ENCODE peak calls at places on chromosome 17, in six cellular contexts. D is uterus, N is osteocyte, G is AG10803, B is A549, C is fibroblast of mammary gland. E is an unnamed sample.

GRCh38 chr17:38674013-38674748 is 576 bp downstream of the EPOP start:
- DNase-seq in G (no peak), N (no peak), C (no peak), B (peak; percentile 51), D (no peak), E (no peak)

GRCh38 chr17:29571486-29571882 is 3.0 kb downstream of the TP53I13 start:
- DNase-seq in B (no peak), D (no peak), N (no peak), C (no peak), G (no peak), E (no peak)

GRCh38 chr17:48374650-48375230 is 55.3 kb downstream of the SKAP1 start:
- DNase-seq in B (peak; percentile 74), N (no peak), G (no peak), C (peak; percentile 8), D (no peak), E (no peak)

GRCh38 chr17:30273373-30273772 is 18.4 kb downstream of the BLMH start:
- DNase-seq in C (peak; percentile 53), D (no peak), G (no peak), B (no peak), N (no peak), E (no peak)

GRCh38 chr17:78600181-78600651 is 23.0 kb upstream of the DNAH17 start:
- DNase-seq in N (no peak), G (peak; percentile 37), C (peak; percentile 28), D (no peak), B (peak; percentile 67), E (no peak)

GRCh38 chr17:22374741-22375140 is 682.4 kb downstream of the KCNJ18 start:
- DNase-seq in B (no peak), C (no peak), G (no peak), D (no peak), N (no peak), E (no peak)

GRCh38 chr17:43530303-43531081 is 15.6 kb downstream of the ETV4 start:
- DNase-seq in D (peak; percentile 74), G (peak; percentile 72), B (no peak), C (peak; percentile 89), N (peak; percentile 89), E (peak; percentile 79)

GRCh38 chr17:17661134-17661533 is 20.1 kb upstream of the RAI1 start:
- DNase-seq in D (no peak), N (no peak), G (no peak), B (no peak), C (no peak), E (no peak)

GRCh38 chr17:31089461-31089860 is 5.3 kb upstream of the NF1 start:
- DNase-seq in G (no peak), B (no peak), D (no peak), C (no peak), N (no peak), E (no peak)

GRCh38 chr17:73695035-73695738 is 50.9 kb upstream of the SDK2 start:
- DNase-seq in G (no peak), D (no peak), C (no peak), N (peak; percentile 51), B (no peak), E (no peak)

GRCh38 chr17:73696251-73696650 is 52.0 kb upstream of the SDK2 start:
- DNase-seq in N (no peak), G (no peak), D (no peak), C (no peak), B (no peak), E (no peak)

GRCh38 chr17:73698966-73699365 is 54.7 kb upstream of the SDK2 start:
- DNase-seq in C (no peak), G (no peak), N (no peak), B (no peak), D (no peak), E (no peak)

GRCh38 chr17:73694491-73694890 is 50.2 kb upstream of the SDK2 start:
- DNase-seq in C (no peak), D (no peak), N (peak; percentile 60), G (no peak), B (no peak), E (no peak)

DNA sequence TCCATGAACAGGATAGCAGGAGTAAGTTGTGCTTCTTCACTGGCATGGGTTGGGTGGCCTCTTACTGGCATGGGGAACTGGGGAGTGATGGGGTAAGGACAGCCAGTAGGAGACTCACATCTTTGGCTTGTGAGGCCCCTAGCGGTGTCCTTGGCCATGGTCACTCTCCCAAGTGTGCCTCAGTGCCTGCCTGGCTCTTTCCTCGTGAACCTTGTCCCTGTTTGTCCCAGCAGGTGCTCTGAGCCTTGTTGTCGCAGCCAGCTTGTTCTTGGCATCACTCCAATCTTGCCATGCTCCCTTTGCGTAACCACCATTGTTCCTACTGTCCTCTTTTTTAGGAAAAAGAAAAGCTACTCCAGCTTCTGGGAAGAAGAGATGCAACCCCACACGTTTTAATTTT is 53.6 kb upstream of the SDK2 start:
- DNase-seq in D (no peak), G (no peak), B (no peak), N (no peak), C (no peak), E (no peak)
- TF ChIP-seq CTCF in D (no peak), G (no peak), B (no peak), N (no peak), C (no peak), E (no peak)

GRCh38 chr17:73867056-73867455 is 222.8 kb upstream of the SDK2 start:
- DNase-seq in C (no peak), N (no peak), B (no peak), D (no peak), G (no peak), E (no peak)

GRCh38 chr17:73865825-73866224 is 221.6 kb upstream of the SDK2 start:
- DNase-seq in N (no peak), C (no peak), B (no peak), G (no peak), D (no peak), E (no peak)

GRCh38 chr17:73863761-73864535 is 219.7 kb upstream of the SDK2 start:
- DNase-seq in B (no peak), N (no peak), C (no peak), D (no peak), G (no peak), E (no peak)

GRCh38 chr17:73856585-73856984 is 212.3 kb upstream of the SDK2 start:
- DNase-seq in B (no peak), N (no peak), G (no peak), C (no peak), D (no peak), E (no peak)

GRCh38 chr17:73861543-73861942 is 217.3 kb upstream of the SDK2 start:
- DNase-seq in C (no peak), B (no peak), D (no peak), N (no peak), G (no peak), E (no peak)
- TF ChIP-seq CTCF in C (no peak), B (no peak), D (no peak), N (no peak), G (no peak), E (no peak)

DNA sequence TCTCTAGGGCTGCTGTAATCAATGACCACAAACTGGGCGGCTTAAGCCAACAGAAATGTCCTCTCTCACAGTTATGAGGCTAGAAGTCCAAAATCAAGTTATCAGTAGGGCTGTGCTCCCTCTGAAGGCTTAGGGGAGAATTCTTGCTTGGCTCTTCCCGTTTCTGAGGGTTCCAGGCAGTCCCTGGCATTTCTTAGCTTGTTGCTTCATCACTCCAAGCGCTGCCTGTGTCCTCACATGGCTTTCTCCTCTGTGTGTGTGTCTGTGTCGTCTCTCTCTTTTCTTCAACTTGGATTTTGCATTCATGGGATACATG is 13.7 kb upstream of the CDC42EP4 start:
- DNase-seq in D (peak; percentile 65), G (peak; percentile 95), B (no peak), N (no peak), C (peak; percentile 90), E (no peak)
- TF ChIP-seq CTCF in D (no peak), G (peak; percentile 66), B (no peak), N (no peak), C (peak; percentile 42), E (no peak)

GRCh38 chr17:40453881-40454630 is 10.8 kb downstream of the IGFBP4 start:
- DNase-seq in C (peak; percentile 93), G (peak; percentile 77), B (no peak), N (no peak), D (no peak), E (no peak)

GRCh38 chr17:40451420-40451819 is 8.2 kb downstream of the IGFBP4 start:
- DNase-seq in C (peak; percentile 97), G (peak; percentile 98), N (no peak), B (no peak), D (peak; percentile 91), E (no peak)

GRCh38 chr17:40450175-40450574 is 6.9 kb downstream of the IGFBP4 start:
- DNase-seq in N (no peak), B (peak; percentile 87), G (no peak), D (peak; percentile 59), C (peak; percentile 69), E (no peak)

GRCh38 chr17:40452074-40452787 is 9.0 kb downstream of the IGFBP4 start:
- DNase-seq in C (peak; percentile 98), G (peak; percentile 88), N (no peak), D (peak; percentile 87), B (peak; percentile 67), E (no peak)

GRCh38 chr17:40452921-40453378 is 9.7 kb downstream of the IGFBP4 start:
- DNase-seq in B (peak; percentile 57), D (no peak), N (no peak), G (no peak), C (peak; percentile 87), E (no peak)
- TF ChIP-seq CTCF in B (no peak), D (no peak), N (no peak), G (no peak), C (no peak), E (no peak)

GRCh38 chr17:2064980-2065785 is 10.3 kb downstream of the HIC1 start:
- DNase-seq in D (peak; percentile 64), B (peak; percentile 59), C (peak; percentile 87), G (peak; percentile 66), N (no peak), E (no peak)
- TF ChIP-seq CTCF in D (no peak), B (peak; percentile 43), C (peak; percentile 59), G (peak; percentile 56), N (peak; percentile 45), E (peak; percentile 39)

DNA sequence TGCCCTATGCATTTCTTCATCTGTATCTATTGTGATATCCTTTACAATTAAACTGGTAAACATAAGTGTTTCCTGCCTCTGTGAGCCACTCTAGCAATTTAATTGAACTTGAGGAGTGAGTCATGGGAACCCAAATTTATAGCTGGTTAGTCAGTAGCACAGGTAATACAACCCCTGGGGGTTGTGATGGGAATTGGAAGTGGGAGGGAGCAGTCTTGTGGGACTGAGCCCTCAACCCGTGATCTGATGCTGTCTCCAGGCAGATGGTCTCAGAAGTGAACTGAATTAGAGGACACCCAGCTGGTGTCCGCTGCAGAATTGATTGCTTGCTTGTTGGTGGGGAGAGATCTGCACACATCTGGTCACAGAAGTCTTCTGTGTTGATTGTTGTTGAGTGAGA is 7.7 kb upstream of the ST6GALNAC2 start:
- DNase-seq in G (no peak), N (no peak), B (no peak), C (no peak), D (no peak), E (no peak)
- TF ChIP-seq CTCF in G (no peak), N (no peak), B (no peak), C (no peak), D (no peak), E (no peak)

DNA sequence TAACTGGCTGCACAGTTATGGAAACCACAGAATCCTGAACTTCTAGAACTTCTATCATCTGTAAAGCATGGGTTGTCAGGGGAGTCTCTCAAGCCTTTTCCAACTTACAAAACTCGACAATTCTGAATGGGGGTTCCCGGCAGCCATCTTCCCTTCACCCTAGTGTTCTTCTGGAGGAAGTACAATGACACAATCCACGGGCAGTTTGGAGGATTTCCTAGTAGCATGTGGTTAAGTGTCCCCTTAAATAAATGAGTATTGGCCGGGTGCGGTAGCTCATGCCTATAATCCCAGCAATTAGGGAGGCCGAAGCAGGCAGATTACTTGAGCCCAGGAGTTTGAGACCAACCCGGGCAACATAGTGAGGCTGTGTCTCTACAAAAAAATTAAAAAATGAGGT is 2.1 kb downstream of the SLC16A6 start:
- DNase-seq in N (no peak), G (no peak), B (peak; percentile 37), D (no peak), C (no peak), E (no peak)
- TF ChIP-seq CTCF in N (no peak), G (no peak), B (no peak), D (no peak), C (no peak), E (peak; percentile 24)